ENCODE peak calls at places on chromosomes 7 and 10, in seven cellular contexts. Q is testis, T is mucosa of descending colon, L is cardiac muscle cell, S is fibroblast of lung, V is ovary, B is BE2C. G is an unnamed sample.

GRCh38 chr10:78981257-78981969 is 87.4 kb upstream of the ZMIZ1 start:
- DNase-seq in B (no peak), L (no peak), S (no peak), T (no peak), V (no peak), Q (no peak), G (no peak)

GRCh38 chr7:47905071-47905920 is 43.0 kb downstream of the PKD1L1 start:
- DNase-seq in Q (peak), T (no peak), V (no peak), S (no peak), L (peak), B (no peak), G (peak)

GRCh38 chr10:131697461-131698128 is 203.2 kb upstream of the PPP2R2D start:
- DNase-seq in L (no peak), S (no peak), T (no peak), V (no peak), B (no peak), Q (no peak), G (no peak)

GRCh38 chr7:44307905-44308740 is 17.3 kb downstream of the CAMK2B start:
- DNase-seq in T (no peak), S (no peak), Q (peak), B (no peak), L (no peak), V (no peak), G (peak)

GRCh38 chr7:47697533-47697932 is 115.6 kb upstream of the TNS3 start:
- DNase-seq in B (no peak), T (no peak), L (no peak), S (no peak), Q (no peak), V (no peak), G (no peak)

GRCh38 chr10:121608669-121609190 is 10.5 kb upstream of the FGFR2 start:
- DNase-seq in S (no peak), Q (peak), T (peak), L (peak), B (peak), V (peak), G (no peak)

GRCh38 chr7:36642414-36642813 is 81.9 kb downstream of the AOAH start:
- DNase-seq in T (no peak), B (no peak), L (no peak), S (no peak), Q (no peak), V (no peak), G (no peak)

GRCh38 chr7:133562617-133563016 is 309.7 kb downstream of the EXOC4 start:
- DNase-seq in V (no peak), T (no peak), B (no peak), S (peak), L (no peak), Q (no peak), G (no peak)

GRCh38 chr10:94735197-94735596 is 27.3 kb upstream of the CYP2C19 start:
- DNase-seq in S (no peak), T (no peak), V (no peak), Q (no peak), B (no peak), L (no peak), G (no peak)

GRCh38 chr10:43234471-43235041 is 32.3 kb downstream of the RASGEF1A start:
- DNase-seq in L (no peak), V (peak), B (peak), T (peak), Q (no peak), S (no peak), G (no peak)

GRCh38 chr7:101899616-101900015 is 82.2 kb downstream of the CUX1 start:
- DNase-seq in L (no peak), T (no peak), Q (no peak), S (no peak), V (no peak), B (no peak), G (no peak)

GRCh38 chr10:6678211-6678803 is 98.2 kb upstream of the PRKCQ start:
- DNase-seq in S (peak), B (peak), L (peak), T (no peak), Q (peak), V (peak), G (no peak)

GRCh38 chr7:36227223-36227622 is 74.2 kb downstream of the EEPD1 start:
- DNase-seq in T (no peak), S (peak), L (peak), B (no peak), Q (peak), V (peak), G (no peak)

GRCh38 chr10:88278912-88279311 is 304.2 kb downstream of the RNLS start:
- DNase-seq in T (no peak), Q (no peak), L (no peak), B (no peak), S (no peak), V (no peak), G (no peak)

GRCh38 chr7:74083928-74084721 is 521 bp downstream of the LIMK1 start:
- DNase-seq in Q (no peak), T (peak), V (peak), L (peak), B (peak), S (peak), G (no peak)

GRCh38 chr10:1546431-1547110 is 190.8 kb downstream of the ADARB2 start:
- DNase-seq in T (no peak), B (no peak), S (no peak), V (no peak), L (no peak), Q (no peak), G (no peak)

GRCh38 chr10:79268100-79268670 is 79.1 kb upstream of the PPIF start:
- DNase-seq in S (peak), B (no peak), Q (no peak), L (no peak), T (no peak), V (no peak), G (no peak)

GRCh38 chr10:86243651-86244155 is 122.9 kb downstream of the GRID1 start:
- DNase-seq in T (no peak), L (no peak), B (no peak), S (no peak), V (no peak), Q (no peak), G (no peak)

GRCh38 chr7:156942708-156943090 is 6.8 kb upstream of the NOM1 start:
- DNase-seq in S (no peak), B (no peak), T (no peak), Q (no peak), L (peak), V (no peak), G (no peak)

GRCh38 chr7:11780267-11780666 is 51.7 kb downstream of the THSD7A start:
- DNase-seq in Q (no peak), T (no peak), B (peak), L (no peak), V (no peak), S (no peak), G (no peak)

GRCh38 chr7:13489386-13489785 is 500.1 kb downstream of the ETV1 start:
- DNase-seq in Q (no peak), S (no peak), T (no peak), L (no peak), B (no peak), V (no peak), G (no peak)

GRCh38 chr10:73857446-73857845 is 16.9 kb downstream of the CAMK2G start:
- DNase-seq in V (no peak), S (no peak), L (no peak), B (no peak), Q (no peak), T (no peak), G (no peak)

GRCh38 chr10:46541017-46541661 is 15.3 kb downstream of the GPRIN2 start:
- DNase-seq in Q (peak), B (peak), T (peak), S (no peak), V (peak), L (peak), G (no peak)

GRCh38 chr7:135678612-135679575 is 16.6 kb downstream of the STMP1 start:
- DNase-seq in B (no peak), S (peak), V (no peak), Q (no peak), L (peak), T (no peak), G (no peak)

GRCh38 chr10:2143213-2143882 is 406.0 kb upstream of the ADARB2 start:
- DNase-seq in S (no peak), V (no peak), Q (no peak), B (no peak), L (no peak), T (no peak), G (no peak)

GRCh38 chr10:80739963-80740715 is 202.4 kb downstream of the SH2D4B start:
- DNase-seq in L (no peak), S (no peak), V (no peak), Q (no peak), T (no peak), B (no peak), G (no peak)

GRCh38 chr10:102334106-102334505 is 61.4 kb upstream of the NFKB2 start:
- DNase-seq in L (peak), T (no peak), B (peak), S (peak), Q (no peak), V (no peak), G (no peak)

GRCh38 chr7:100949931-100950443 is 653 bp downstream of the MUC3A start:
- DNase-seq in L (no peak), B (no peak), T (no peak), S (no peak), V (no peak), Q (no peak), G (no peak)

DNA sequence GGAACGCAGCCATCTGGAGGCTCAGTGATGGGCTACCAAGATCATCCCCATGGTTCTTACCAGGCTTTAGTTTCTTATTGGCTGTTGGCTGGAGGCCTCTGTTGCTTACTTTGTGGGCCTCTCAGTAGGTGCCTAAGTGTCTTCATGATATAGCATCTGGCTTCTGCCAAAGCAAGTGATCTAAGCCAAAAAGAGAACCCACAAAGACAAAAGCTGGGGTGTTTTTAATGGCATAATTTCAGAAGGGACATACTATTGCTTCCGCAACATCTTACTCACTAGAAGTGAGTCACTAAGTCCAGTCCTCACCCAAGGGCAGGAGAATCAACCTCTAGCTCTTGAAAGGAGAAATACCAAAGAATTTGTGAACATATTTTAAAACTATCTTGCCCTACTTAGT is 132.0 kb upstream of the MDFIC start:
- DNase-seq in Q (no peak), T (no peak), B (no peak), L (peak), S (peak), V (no peak), G (no peak)
- H3K4me3 ChIP-seq in Q (no peak), T (no peak), B (no peak), L (no peak), S (no peak), V (no peak), G (no peak)

DNA sequence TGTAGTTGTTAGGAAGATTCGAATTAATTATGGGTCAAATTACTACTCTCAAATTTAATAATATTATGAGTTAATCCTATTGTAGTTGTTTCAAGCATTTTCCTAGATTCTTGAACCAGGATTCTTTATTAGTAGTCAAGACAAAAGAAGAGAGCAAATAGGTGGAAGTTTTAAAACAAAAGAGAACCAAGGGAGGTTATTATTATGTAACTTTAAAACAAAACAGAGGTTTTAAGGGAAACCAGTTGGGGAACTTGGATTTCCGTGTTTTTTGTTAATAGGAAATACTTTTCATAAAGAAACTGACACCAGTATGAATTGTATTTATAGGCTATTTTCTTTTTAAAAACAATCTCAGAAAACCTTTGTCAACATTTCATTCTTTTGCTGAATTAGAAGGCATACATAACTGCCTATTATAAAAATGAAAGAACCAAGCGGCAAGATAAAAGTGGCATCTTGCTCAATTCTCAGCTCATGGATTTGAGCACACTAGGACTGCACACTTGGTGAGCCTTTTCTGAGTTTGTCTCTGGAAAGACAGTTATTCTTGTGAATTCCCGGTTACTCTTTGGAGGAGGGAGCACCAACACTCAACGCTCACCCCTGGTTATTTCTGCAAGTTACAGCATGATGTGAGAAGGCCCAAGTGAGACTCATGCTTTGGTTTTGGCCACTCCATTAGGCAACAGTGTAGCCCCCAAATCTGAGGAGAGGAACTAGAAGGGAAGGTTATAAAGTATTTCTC is 183.7 kb downstream of the WNT2 start:
- DNase-seq in B (no peak), L (no peak), T (no peak), S (no peak), V (no peak), Q (no peak), G (no peak)
- TF ChIP-seq CTCF in B (no peak), L (no peak), T (no peak), S (no peak), V (no peak), Q (no peak), G (no peak)

GRCh38 chr10:115020449-115020848 is 72.7 kb upstream of the ATRNL1 start:
- DNase-seq in T (no peak), B (no peak), L (no peak), Q (no peak), S (no peak), V (no peak), G (peak)

GRCh38 chr10:115018185-115018931 is 74.8 kb upstream of the ATRNL1 start:
- DNase-seq in S (no peak), L (no peak), V (no peak), T (no peak), Q (no peak), B (no peak), G (peak)

GRCh38 chr10:115028419-115028818 is 64.7 kb upstream of the ATRNL1 start:
- DNase-seq in S (no peak), L (no peak), V (no peak), T (no peak), Q (no peak), B (no peak), G (peak)

GRCh38 chr10:115026041-115026779 is 67.0 kb upstream of the ATRNL1 start:
- DNase-seq in S (no peak), T (no peak), B (peak), Q (no peak), V (no peak), L (no peak), G (peak)

GRCh38 chr10:115022754-115023153 is 70.4 kb upstream of the ATRNL1 start:
- DNase-seq in Q (no peak), L (no peak), T (no peak), V (no peak), B (no peak), S (no peak), G (peak)
- H3K4me3 ChIP-seq in Q (no peak), L (no peak), T (no peak), V (no peak), B (no peak), S (no peak), G (no peak)

DNA sequence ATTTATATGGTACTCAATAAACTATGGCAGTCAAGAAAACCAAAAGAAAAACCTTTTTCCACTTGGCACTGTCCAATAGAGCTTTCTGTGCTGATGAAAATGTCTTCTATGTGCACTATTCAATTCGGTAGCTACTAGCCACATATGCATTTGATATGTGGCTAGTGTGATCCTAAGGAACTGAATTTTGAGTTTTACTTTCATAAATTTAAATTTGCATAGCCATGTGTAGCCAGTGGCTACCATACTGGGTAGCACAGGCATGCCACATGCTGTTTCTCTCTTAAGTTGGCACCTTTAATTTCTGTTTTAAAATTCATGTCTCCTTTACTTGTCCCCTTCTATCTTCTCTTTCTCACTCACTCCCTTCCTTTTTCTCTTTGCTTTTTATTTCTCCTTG is 455.7 kb downstream of the AUTS2 start:
- DNase-seq in S (no peak), Q (no peak), T (no peak), B (no peak), L (no peak), V (no peak), G (no peak)
- TF ChIP-seq CTCF in S (no peak), Q (no peak), T (no peak), B (no peak), L (no peak), V (no peak), G (no peak)

GRCh38 chr10:99984635-99985034 is 25.1 kb downstream of the DNMBP start:
- DNase-seq in V (no peak), L (no peak), S (no peak), B (no peak), T (no peak), Q (no peak), G (no peak)
- H3K4me3 ChIP-seq in V (no peak), L (no peak), S (no peak), B (no peak), T (no peak), Q (no peak), G (no peak)

GRCh38 chr7:96131525-96131924 is 190.4 kb downstream of the SLC25A13 start:
- DNase-seq in B (peak), Q (no peak), L (no peak), S (no peak), T (no peak), V (no peak), G (no peak)
- TF ChIP-seq CTCF in B (peak), Q (no peak), L (no peak), S (no peak), T (no peak), V (no peak), G (no peak)

GRCh38 chr7:99579956-99580777 is 17.9 kb upstream of the TMEM225B start:
- DNase-seq in Q (no peak), B (peak), S (peak), L (peak), V (peak), T (no peak), G (no peak)
- H3K4me3 ChIP-seq in Q (peak), B (peak), S (peak), L (peak), V (peak), T (no peak), G (peak)

DNA sequence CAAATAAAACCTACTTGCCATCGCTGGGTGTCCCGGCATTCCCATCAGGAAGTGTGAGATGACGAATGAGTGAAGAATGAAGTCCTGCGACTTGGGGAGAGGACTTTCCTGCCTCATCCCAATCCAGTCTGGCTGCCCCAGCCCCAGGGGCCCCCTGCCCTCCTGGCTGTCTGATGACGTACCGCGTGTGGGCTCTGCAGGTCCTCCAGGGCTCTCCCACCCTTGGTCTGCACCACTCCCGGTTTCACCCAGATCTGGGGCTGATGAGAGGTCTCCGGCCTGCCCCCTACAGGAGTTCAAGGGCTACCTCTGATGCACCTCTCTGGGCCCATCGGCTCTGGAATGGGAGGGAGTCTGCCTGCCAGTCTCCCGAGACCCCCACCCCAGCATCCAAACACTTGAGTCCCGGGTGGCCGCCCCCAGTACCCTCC is 9.8 kb downstream of the ATP6V1F start:
- DNase-seq in V (no peak), B (no peak), L (no peak), T (peak), S (no peak), Q (no peak), G (no peak)
- TF ChIP-seq CTCF in V (no peak), B (no peak), L (peak), T (no peak), S (no peak), Q (no peak), G (no peak)